ENCODE peak calls at places on chromosomes 1 and 21, in nine cellular contexts. D is HL-60; W is nucleus accumbens; V is effector CD8-positive, alpha-beta T cell; U is EL; M is fibroblast of lung; Y is GM04503; F is BJ; G is activated naive CD8-positive, alpha-beta T cell treated with anti-CD3 and anti-CD28 coated beads for 36 hours. Q is an unnamed sample.

GRCh38 chr1:176206006-176206960 is 803 bp downstream of the COP1 start:
- DNase-seq in D (peak; percentile 38), W (no peak), V (peak; percentile 11), U (peak; percentile 57), M (peak; percentile 60), Y (peak; percentile 11), F (no peak), G (peak; percentile 62), Q (no peak)

GRCh38 chr1:240109920-240110685 is 18.4 kb downstream of the FMN2 start:
- DNase-seq in D (no peak), W (no peak), V (no peak), U (no peak), M (peak; percentile 50), Y (no peak), F (no peak), G (no peak), Q (no peak)

GRCh38 chr1:3456449-3456963 is 2.0 kb downstream of the ARHGEF16 start:
- DNase-seq in D (no peak), W (no peak), V (no peak), U (no peak), M (no peak), Y (no peak), F (no peak), G (no peak), Q (no peak)

GRCh38 chr1:184499626-184500025 is 112.8 kb downstream of the C1orf21 start:
- DNase-seq in D (no peak), W (no peak), V (no peak), U (no peak), M (peak; percentile 35), Y (peak; percentile 49), F (no peak), G (no peak), Q (no peak)

GRCh38 chr1:109873278-109874175 is 37.1 kb upstream of the CSF1 start:
- DNase-seq in D (no peak), W (no peak), V (no peak), U (no peak), M (peak; percentile 62), Y (no peak), F (no peak), G (no peak), Q (no peak)

GRCh38 chr1:33296082-33296458 is 24.8 kb downstream of the A3GALT2 start:
- DNase-seq in D (no peak), W (no peak), V (no peak), U (no peak), M (no peak), Y (no peak), F (no peak), G (no peak), Q (peak; percentile 43)

GRCh38 chr21:46625759-46626158 is 9.7 kb upstream of the PRMT2 start:
- DNase-seq in D (no peak), W (no peak), V (no peak), U (no peak), M (no peak), Y (no peak), F (no peak), G (no peak), Q (no peak)

GRCh38 chr1:117622726-117623125 is 16.9 kb downstream of the TENT5C start:
- DNase-seq in D (no peak), W (no peak), V (no peak), U (no peak), M (no peak), Y (no peak), F (no peak), G (no peak), Q (no peak)

GRCh38 chr1:204405988-204406387 is 5.6 kb downstream of the PPP1R15B start:
- DNase-seq in D (no peak), W (no peak), V (no peak), U (no peak), M (no peak), Y (no peak), F (no peak), G (no peak), Q (no peak)

GRCh38 chr1:53063744-53064515 is 1.9 kb downstream of the PODN start:
- DNase-seq in D (no peak), W (no peak), V (no peak), U (no peak), M (no peak), Y (no peak), F (no peak), G (no peak), Q (no peak)

GRCh38 chr1:112685913-112686312 is 11.5 kb downstream of the MOV10 start:
- DNase-seq in D (no peak), W (no peak), V (no peak), U (no peak), M (no peak), Y (no peak), F (no peak), G (no peak), Q (no peak)

GRCh38 chr1:180250499-180250770 is 20.4 kb downstream of the LHX4 start:
- DNase-seq in D (no peak), W (no peak), V (no peak), U (no peak), M (no peak), Y (no peak), F (no peak), G (no peak), Q (no peak)

GRCh38 chr1:161388639-161389038 is 21.0 kb upstream of the CFAP126 start:
- DNase-seq in D (no peak), W (no peak), V (no peak), U (no peak), M (no peak), Y (no peak), F (no peak), G (no peak), Q (no peak)

GRCh38 chr1:205344010-205344808 is 12.5 kb downstream of the KLHDC8A start:
- DNase-seq in D (no peak), W (no peak), V (peak; percentile 14), U (no peak), M (no peak), Y (no peak), F (no peak), G (peak; percentile 64), Q (peak; percentile 49)

GRCh38 chr21:34965200-34966174 is 83.6 kb downstream of the RUNX1 start:
- DNase-seq in D (peak; percentile 62), W (no peak), V (no peak), U (peak; percentile 79), M (peak; percentile 77), Y (no peak), F (no peak), G (no peak), Q (no peak)

GRCh38 chr1:192892934-192893333 is 84.1 kb downstream of the RGS2 start:
- DNase-seq in D (no peak), W (no peak), V (no peak), U (no peak), M (peak; percentile 20), Y (no peak), F (no peak), G (no peak), Q (no peak)

GRCh38 chr1:93617670-93618488 is 63.8 kb downstream of the BCAR3 start:
- DNase-seq in D (no peak), W (no peak), V (no peak), U (no peak), M (no peak), Y (no peak), F (no peak), G (no peak), Q (no peak)

GRCh38 chr1:109107785-109108184 is 6.1 kb upstream of the ELAPOR1 start:
- DNase-seq in D (no peak), W (no peak), V (no peak), U (no peak), M (no peak), Y (no peak), F (no peak), G (no peak), Q (no peak)

GRCh38 chr21:36322083-36322424 is 2.1 kb downstream of the MORC3 start:
- DNase-seq in D (no peak), W (no peak), V (no peak), U (no peak), M (no peak), Y (no peak), F (no peak), G (no peak), Q (no peak)

GRCh38 chr1:22875240-22875639 is 97.4 kb downstream of the LACTBL1 start:
- DNase-seq in D (no peak), W (no peak), V (no peak), U (no peak), M (no peak), Y (no peak), F (no peak), G (no peak), Q (no peak)

GRCh38 chr1:173134029-173134428 is 73.1 kb downstream of the TNFSF4 start:
- DNase-seq in D (no peak), W (no peak), V (no peak), U (peak; percentile 47), M (peak; percentile 77), Y (no peak), F (no peak), G (no peak), Q (no peak)

GRCh38 chr1:40315795-40316594 is 1.1 kb downstream of the COL9A2 start:
- DNase-seq in D (no peak), W (no peak), V (no peak), U (peak; percentile 38), M (no peak), Y (no peak), F (no peak), G (peak; percentile 36), Q (no peak)

GRCh38 chr1:22539510-22540118 is 23.7 kb upstream of the EPHA8 start:
- DNase-seq in D (no peak), W (no peak), V (no peak), U (no peak), M (no peak), Y (no peak), F (no peak), G (no peak), Q (no peak)

GRCh38 chr1:25765910-25766645 is 33.9 kb upstream of the SELENON start:
- DNase-seq in D (no peak), W (no peak), V (no peak), U (no peak), M (no peak), Y (no peak), F (no peak), G (no peak), Q (no peak)

GRCh38 chr21:33380483-33380998 is 22.7 kb upstream of the IFNGR2 start:
- DNase-seq in D (peak; percentile 94), W (peak; percentile 57), V (peak; percentile 55), U (peak; percentile 98), M (peak; percentile 95), Y (peak; percentile 82), F (peak; percentile 81), G (peak; percentile 90), Q (peak; percentile 52)

GRCh38 chr1:203340112-203340804 is 10.7 kb downstream of the FMOD start:
- DNase-seq in D (peak; percentile 71), W (peak; percentile 73), V (peak; percentile 36), U (peak; percentile 75), M (peak; percentile 71), Y (no peak), F (no peak), G (peak; percentile 46), Q (peak; percentile 77)

GRCh38 chr1:175834597-175834996 is 91.2 kb upstream of the TNR start:
- DNase-seq in D (no peak), W (no peak), V (no peak), U (no peak), M (no peak), Y (no peak), F (no peak), G (no peak), Q (no peak)

GRCh38 chr21:36699546-36700294 is 805 bp downstream of the SIM2 start:
- DNase-seq in D (no peak), W (no peak), V (no peak), U (no peak), M (no peak), Y (no peak), F (no peak), G (no peak), Q (no peak)

GRCh38 chr1:169288011-169288414 is 79.6 kb downstream of the NME7 start:
- DNase-seq in D (no peak), W (no peak), V (no peak), U (peak; percentile 79), M (peak; percentile 74), Y (peak; percentile 36), F (peak; percentile 24), G (no peak), Q (no peak)

GRCh38 chr1:179287946-179288345 is 5.7 kb upstream of the SOAT1 start:
- DNase-seq in D (no peak), W (no peak), V (no peak), U (no peak), M (no peak), Y (no peak), F (no peak), G (no peak), Q (no peak)

GRCh38 chr1:33055210-33055991 is 18.7 kb upstream of the AK2 start:
- DNase-seq in D (peak; percentile 79), W (peak; percentile 32), V (no peak), U (peak; percentile 85), M (peak; percentile 87), Y (no peak), F (no peak), G (peak; percentile 15), Q (peak; percentile 51)

Q was measured in dorsolateral prefrontal cortex.